ENCODE peak calls at places on chromosomes 12 and 14, in four cellular contexts. N, R, S and J are unnamed samples.

GRCh38 chr12:11658796-11659195 is 9.3 kb downstream of the ETV6 start:
- DNase-seq in S (no peak), N (no peak), R (no peak), J (no peak)

GRCh38 chr12:15662303-15662980 is 126.7 kb downstream of the EPS8 start:
- DNase-seq in R (no peak), N (peak), S (no peak), J (no peak)

GRCh38 chr12:27651201-27651600 is 45.0 kb upstream of the REP15 start:
- DNase-seq in S (no peak), N (no peak), R (no peak), J (no peak)

GRCh38 chr14:90368946-90369721 is 27.7 kb upstream of the CALM1 start:
- DNase-seq in R (no peak), S (no peak), N (peak), J (peak)

GRCh38 chr14:103250888-103251287 is 83.1 kb upstream of the EIF5 start:
- DNase-seq in S (no peak), R (peak), N (no peak), J (no peak)

GRCh38 chr14:60310086-60310684 is 61.2 kb downstream of the PPM1A start:
- DNase-seq in R (no peak), N (no peak), S (no peak), J (no peak)

GRCh38 chr12:80936353-80936641 is 1.4 kb downstream of the LIN7A start:
- DNase-seq in R (no peak), N (no peak), S (no peak), J (no peak)

GRCh38 chr12:739349-739748 is 13.0 kb upstream of the WNK1 start:
- DNase-seq in R (no peak), N (no peak), S (no peak), J (no peak)

GRCh38 chr12:61452076-61452475 is 808.1 kb upstream of the USP15 start:
- DNase-seq in N (peak), R (no peak), S (no peak), J (no peak)

GRCh38 chr12:124577986-124578385 is 10.6 kb upstream of the NCOR2 start:
- DNase-seq in R (no peak), N (no peak), S (no peak), J (no peak)

GRCh38 chr14:74568380-74568649 is 43.7 kb downstream of the LTBP2 start:
- DNase-seq in N (no peak), S (no peak), R (no peak), J (no peak)

GRCh38 chr14:21978184-21978998 is 304.8 kb upstream of the OR4E1 start:
- DNase-seq in N (peak), R (peak), S (no peak), J (peak)
- TF ChIP-seq JUND in N (no peak), R (no peak), S (no peak), J (no peak)

DNA sequence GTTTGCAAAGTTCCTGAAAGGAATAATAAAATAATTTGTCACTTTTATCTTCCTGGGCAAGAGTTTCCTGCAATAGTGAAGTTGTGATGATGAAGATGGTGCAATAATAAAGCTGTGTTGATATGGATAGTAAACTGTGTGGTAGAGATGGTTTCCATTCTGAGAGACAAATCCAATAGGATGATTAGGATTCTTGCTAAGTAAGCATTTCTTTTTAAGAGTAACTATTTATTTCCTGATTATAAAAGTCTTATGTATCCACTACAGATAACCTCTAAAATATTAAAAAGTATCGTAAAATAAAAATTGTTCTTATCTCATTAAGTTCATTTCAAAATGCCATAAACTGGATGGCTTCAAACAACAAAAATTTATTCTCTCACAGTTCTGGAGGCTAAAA is 28.7 kb downstream of the TSPAN11 start:
- DNase-seq in R (no peak), N (no peak), S (no peak), J (no peak)
- TF ChIP-seq POLR2A in R (no peak), N (no peak), S (no peak), J (no peak)

DNA sequence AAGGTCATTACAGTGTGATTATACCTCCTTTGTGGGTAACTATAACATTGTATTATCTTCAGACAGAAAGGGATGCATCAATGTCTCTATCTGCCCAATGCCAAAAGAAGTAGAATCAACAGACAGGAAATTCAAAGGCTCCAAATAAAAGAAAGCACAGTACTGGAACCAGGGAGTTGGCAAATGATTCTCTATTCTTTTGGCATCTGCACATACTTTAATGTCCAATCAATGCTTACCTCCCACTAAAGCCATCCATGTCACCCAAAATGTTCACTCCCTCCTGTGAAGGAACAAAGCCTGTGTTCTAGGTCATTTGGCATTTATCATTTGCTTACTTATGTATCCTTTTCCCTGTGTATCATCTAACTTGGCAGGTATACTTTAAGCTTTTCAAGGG is 36.7 kb downstream of the KIF21A start:
- DNase-seq in R (no peak), S (no peak), N (no peak), J (no peak)
- TF ChIP-seq JUND in R (no peak), S (no peak), N (no peak), J (no peak)

DNA sequence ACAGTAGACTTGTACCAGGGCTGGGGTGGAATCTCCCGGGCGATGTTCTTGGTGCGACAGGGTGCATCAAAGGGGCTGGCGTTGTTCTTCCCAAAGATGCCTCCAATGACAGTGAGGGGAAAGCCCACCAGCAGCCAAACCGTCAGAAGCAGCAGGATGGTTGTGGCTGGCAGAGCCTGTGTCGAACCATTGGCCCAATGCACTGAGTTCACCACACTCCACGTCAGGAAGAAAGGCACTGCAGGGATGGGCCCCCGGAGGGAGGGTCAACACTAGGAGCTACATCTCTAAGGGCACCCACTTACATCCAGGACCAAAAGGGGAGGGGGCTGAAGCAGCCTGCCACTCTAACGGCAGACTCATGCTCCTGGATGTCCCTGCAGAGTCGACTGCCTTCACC is 1.8 kb upstream of the IPO4 start:
- DNase-seq in R (no peak), S (no peak), N (no peak), J (no peak)
- TF ChIP-seq POLR2A in R (no peak), S (no peak), N (no peak), J (no peak)

DNA sequence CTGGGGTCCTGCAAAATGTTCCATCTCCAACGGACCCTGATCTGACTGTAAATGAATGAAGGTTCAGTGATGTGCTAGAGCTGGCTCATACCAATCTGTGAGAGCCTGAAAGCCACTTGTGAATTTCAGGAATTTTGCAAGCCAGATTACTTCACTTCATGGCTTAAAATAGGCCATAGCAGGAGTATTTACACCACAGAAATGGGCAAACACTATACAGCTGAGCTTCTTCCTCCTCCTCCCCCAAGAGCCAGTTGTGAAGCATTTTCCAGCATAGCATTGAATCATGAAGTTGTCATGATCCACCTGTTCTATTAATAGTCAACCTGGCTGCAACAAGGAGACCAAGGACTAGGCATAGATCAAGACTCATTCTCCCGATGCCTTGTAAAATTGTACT is 141.3 kb upstream of the RASSF8 start:
- DNase-seq in N (no peak), S (no peak), R (no peak), J (no peak)
- TF ChIP-seq JUND in N (no peak), S (no peak), R (no peak), J (no peak)

DNA sequence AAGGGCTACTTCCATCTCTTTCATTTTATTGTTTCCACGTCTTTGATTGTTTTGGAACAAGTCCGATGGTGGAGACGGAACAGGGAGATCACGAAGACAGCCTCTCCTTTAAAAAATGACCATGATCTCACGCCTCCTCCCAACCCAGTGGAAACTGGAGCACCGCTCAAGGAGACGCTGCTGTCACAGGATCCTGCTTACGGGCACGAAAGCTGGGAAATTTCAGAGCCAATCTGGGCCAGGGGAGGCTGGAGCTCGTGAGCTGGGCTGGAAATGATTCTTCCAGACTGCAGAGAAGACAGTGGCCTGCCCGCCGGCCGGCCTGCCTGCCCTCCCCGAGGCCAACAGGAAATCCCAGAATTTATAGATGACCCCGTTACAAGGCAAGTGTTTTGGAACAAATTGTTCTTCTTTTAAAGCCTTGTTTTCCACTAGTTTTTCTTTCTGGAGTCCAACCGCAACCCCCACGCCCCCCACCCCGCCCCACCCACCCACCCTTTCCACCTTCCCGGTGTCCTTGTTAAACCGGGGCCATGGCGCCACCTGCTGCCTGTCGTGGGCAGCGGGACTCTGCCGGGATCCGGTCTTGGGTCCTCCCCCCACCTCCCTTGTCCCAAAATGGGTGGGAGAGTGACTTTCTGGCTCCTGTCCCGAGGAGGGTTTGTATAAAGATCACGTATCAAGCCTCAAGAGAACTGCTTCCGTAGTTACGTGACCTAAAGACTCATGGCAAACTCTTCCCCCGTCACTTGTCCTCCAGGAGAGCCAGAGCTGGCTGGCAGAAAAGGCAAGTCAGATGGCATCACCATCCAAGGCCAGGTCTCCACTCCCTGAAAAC is 40.3 kb downstream of the MAP1LC3B2 start:
- DNase-seq in R (peak), S (peak), N (peak), J (peak)
- TF ChIP-seq POLR2A in R (no peak), S (no peak), N (no peak), J (no peak)